ENCODE peak calls at places on chromosome 2, in seven cellular contexts. A is small intestine; P is activated CD8-positive, alpha-beta memory T cell treated with anti-CD3 and anti-CD28 coated beads, Interleukin-2, amount 50 U/mL, for 48 hours; B is sciatic nerve; G is substantia nigra; Q is trophoblast cell; O is psoas muscle. Y is an unnamed sample.

GRCh38 chr2:229725716-229726346 is 11.5 kb upstream of the DNER start:
- DNase-seq in A (no peak), P (no peak), B (no peak), G (no peak), Q (no peak), O (no peak), Y (no peak)

GRCh38 chr2:129554373-129554772 is 425.1 kb upstream of the RAB6C start:
- DNase-seq in A (no peak), P (no peak), B (no peak), G (no peak), Q (no peak), O (no peak), Y (no peak)

GRCh38 chr2:239630618-239631286 is 229.9 kb upstream of the HDAC4 start:
- DNase-seq in A (no peak), P (no peak), B (no peak), G (no peak), Q (peak), O (peak), Y (no peak)

GRCh38 chr2:88350641-88351601 is 101.6 kb downstream of the FOXI3 start:
- DNase-seq in A (peak), P (peak), B (peak), G (peak), Q (peak), O (no peak), Y (peak)

GRCh38 chr2:166376488-166376828 is 714 bp upstream of the SCN9A start:
- DNase-seq in A (no peak), P (no peak), B (no peak), G (no peak), Q (no peak), O (no peak), Y (no peak)

GRCh38 chr2:200432296-200432695 is 77.6 kb downstream of the KCTD18 start:
- DNase-seq in A (no peak), P (no peak), B (no peak), G (no peak), Q (no peak), O (no peak), Y (no peak)

GRCh38 chr2:215499330-215499729 is 63.5 kb upstream of the FN1 start:
- DNase-seq in A (no peak), P (no peak), B (no peak), G (no peak), Q (no peak), O (no peak), Y (no peak)

GRCh38 chr2:105609756-105610397 is 134.8 kb upstream of the NCK2 start:
- DNase-seq in A (peak), P (no peak), B (no peak), G (no peak), Q (no peak), O (no peak), Y (no peak)

GRCh38 chr2:25103287-25103871 is 61.5 kb downstream of the EFR3B start:
- DNase-seq in A (no peak), P (no peak), B (no peak), G (no peak), Q (no peak), O (no peak), Y (no peak)

GRCh38 chr2:179247318-179248023 is 17.2 kb downstream of the SESTD1 start:
- DNase-seq in A (no peak), P (no peak), B (no peak), G (no peak), Q (no peak), O (no peak), Y (no peak)

GRCh38 chr2:13581471-13581870 is 864.7 kb downstream of the TRIB2 start:
- DNase-seq in A (no peak), P (no peak), B (no peak), G (no peak), Q (peak), O (no peak), Y (no peak)

GRCh38 chr2:19349911-19350677 is 8.3 kb downstream of the OSR1 start:
- DNase-seq in A (peak), P (peak), B (peak), G (peak), Q (peak), O (peak), Y (peak)

GRCh38 chr2:205372141-205372540 is 310.2 kb upstream of the NRP2 start:
- DNase-seq in A (no peak), P (no peak), B (no peak), G (no peak), Q (no peak), O (no peak), Y (no peak)

GRCh38 chr2:208985644-208986043 is 438.2 kb upstream of the MAP2 start:
- DNase-seq in A (no peak), P (no peak), B (no peak), G (no peak), Q (no peak), O (no peak), Y (no peak)

GRCh38 chr2:145799595-145800108 is 1279.7 kb upstream of the ZEB2 start:
- DNase-seq in A (no peak), P (no peak), B (no peak), G (no peak), Q (no peak), O (no peak), Y (no peak)

GRCh38 chr2:64202206-64202864 is 58.1 kb upstream of the PELI1 start:
- DNase-seq in A (peak), P (no peak), B (no peak), G (no peak), Q (peak), O (no peak), Y (no peak)

GRCh38 chr2:210028178-210028577 is 25.7 kb downstream of the RPE start:
- DNase-seq in A (no peak), P (no peak), B (no peak), G (no peak), Q (no peak), O (no peak), Y (no peak)

GRCh38 chr2:112794131-112794733 is 9.9 kb upstream of the IL1A start:
- DNase-seq in A (peak), P (no peak), B (no peak), G (no peak), Q (peak), O (no peak), Y (no peak)

GRCh38 chr2:104890670-104891069 is 36.8 kb downstream of the POU3F3 start:
- DNase-seq in A (peak), P (no peak), B (no peak), G (no peak), Q (no peak), O (no peak), Y (no peak)

GRCh38 chr2:38076710-38077430 is 919 bp upstream of the CYP1B1 start:
- DNase-seq in A (peak), P (peak), B (peak), G (no peak), Q (peak), O (peak), Y (no peak)

GRCh38 chr2:7133521-7133920 is 216.3 kb downstream of the RNF144A start:
- DNase-seq in A (no peak), P (no peak), B (no peak), G (no peak), Q (no peak), O (no peak), Y (no peak)

GRCh38 chr2:67050621-67051020 is 346.5 kb upstream of the ETAA1 start:
- DNase-seq in A (no peak), P (no peak), B (no peak), G (no peak), Q (no peak), O (no peak), Y (no peak)

GRCh38 chr2:61253136-61253535 is 91.1 kb downstream of the C2orf74 start:
- DNase-seq in A (no peak), P (no peak), B (no peak), G (no peak), Q (no peak), O (no peak), Y (no peak)

GRCh38 chr2:19538411-19538963 is 180.1 kb upstream of the OSR1 start:
- DNase-seq in A (peak), P (no peak), B (no peak), G (no peak), Q (peak), O (no peak), Y (no peak)

GRCh38 chr2:45258251-45258775 is 249.1 kb upstream of the SIX2 start:
- DNase-seq in A (no peak), P (no peak), B (no peak), G (no peak), Q (no peak), O (no peak), Y (no peak)

GRCh38 chr2:238596571-238597551 is 170.1 kb downstream of the ASB1 start:
- DNase-seq in A (no peak), P (no peak), B (no peak), G (no peak), Q (no peak), O (peak), Y (no peak)

GRCh38 chr2:154978710-154979109 is 280.2 kb downstream of the KCNJ3 start:
- DNase-seq in A (no peak), P (no peak), B (no peak), G (no peak), Q (no peak), O (no peak), Y (no peak)

GRCh38 chr2:168997113-168997512 is 34.0 kb downstream of the ABCB11 start:
- DNase-seq in A (no peak), P (no peak), B (no peak), G (no peak), Q (peak), O (no peak), Y (no peak)

GRCh38 chr2:172038604-172039003 is 38.9 kb downstream of the METAP1D start:
- DNase-seq in A (no peak), P (no peak), B (no peak), G (no peak), Q (no peak), O (no peak), Y (no peak)

GRCh38 chr2:127576433-127577207 is 41.1 kb downstream of the MYO7B start:
- DNase-seq in A (no peak), P (peak), B (peak), G (peak), Q (peak), O (peak), Y (peak)

GRCh38 chr2:20635096-20635475 is 15.8 kb downstream of the HS1BP3 start:
- DNase-seq in A (no peak), P (no peak), B (no peak), G (no peak), Q (no peak), O (peak), Y (no peak)

GRCh38 chr2:163236553-163236952 is 398.0 kb upstream of the KCNH7 start:
- DNase-seq in A (no peak), P (no peak), B (no peak), G (no peak), Q (no peak), O (no peak), Y (no peak)

Y was measured in posterior cingulate gyrus.